ENCODE peak calls at places on chromosomes 7 and 10, in four cellular contexts. W is IMR-90, Z is mesendoderm, D is H1. S is an unnamed sample.

GRCh38 chr7:47517821-47518480 is 64.0 kb downstream of the TNS3 start:
- DNase-seq in D (no peak), W (no peak), Z (no peak), S (no peak)

GRCh38 chr7:132158166-132158565 is 418.1 kb downstream of the PLXNA4 start:
- DNase-seq in Z (no peak), D (no peak), W (no peak), S (no peak)

GRCh38 chr10:44946201-44946600 is 13.4 kb upstream of the RASSF4 start:
- DNase-seq in W (peak; percentile 63), Z (no peak), D (no peak), S (peak; percentile 5)

GRCh38 chr10:88186335-88186734 is 322.9 kb downstream of the PTEN start:
- DNase-seq in W (peak; percentile 87), D (no peak), Z (no peak), S (no peak)

GRCh38 chr7:76086070-76086469 is 38.2 kb downstream of the MDH2 start:
- DNase-seq in W (peak; percentile 59), Z (no peak), D (no peak), S (no peak)

GRCh38 chr7:106178593-106179134 is 66.6 kb upstream of the SYPL1 start:
- DNase-seq in D (no peak), Z (peak; percentile 24), W (peak; percentile 57), S (no peak)

GRCh38 chr10:46077141-46077554 is 31.1 kb upstream of the MSMB start:
- DNase-seq in Z (no peak), W (peak; percentile 12), D (no peak), S (no peak)

GRCh38 chr10:20508921-20509320 is 388.2 kb downstream of the NEBL start:
- DNase-seq in W (no peak), Z (no peak), D (no peak), S (no peak)

GRCh38 chr10:34641147-34641912 is 173.8 kb downstream of the PARD3 start:
- DNase-seq in W (no peak), Z (no peak), D (no peak), S (no peak)

GRCh38 chr10:14489522-14490177 is 158.9 kb upstream of the FRMD4A start:
- DNase-seq in W (no peak), Z (no peak), D (no peak), S (no peak)

GRCh38 chr7:37201003-37201875 is 247.4 kb downstream of the ELMO1 start:
- DNase-seq in W (peak; percentile 68), Z (peak; percentile 84), D (no peak), S (peak; percentile 85)

GRCh38 chr7:23020742-23021401 is 6.9 kb upstream of the HYCC1 start:
- DNase-seq in Z (no peak), D (no peak), W (peak; percentile 88), S (no peak)

GRCh38 chr7:93315896-93316295 is 83.7 kb downstream of the VPS50 start:
- DNase-seq in W (no peak), Z (no peak), D (no peak), S (no peak)

GRCh38 chr10:103476046-103476768 is 2.8 kb downstream of the CALHM3 start:
- DNase-seq in Z (peak; percentile 90), W (no peak), D (peak; percentile 63), S (peak; percentile 91)

GRCh38 chr7:141158562-141158961 is 84.7 kb downstream of the TMEM178B start:
- DNase-seq in D (no peak), W (peak; percentile 94), Z (peak; percentile 82), S (peak; percentile 50)

GRCh38 chr7:1062296-1063294 is 18.2 kb downstream of the GPR146 start:
- DNase-seq in W (no peak), D (no peak), Z (no peak), S (no peak)

GRCh38 chr7:94420321-94420720 is 25.6 kb downstream of the COL1A2 start:
- DNase-seq in D (no peak), W (peak; percentile 35), Z (no peak), S (no peak)

GRCh38 chr7:44967571-44968446 is 11.0 kb downstream of the MYO1G start:
- DNase-seq in Z (peak; percentile 60), W (no peak), D (no peak), S (peak; percentile 78)

GRCh38 chr10:127997937-127998336 is 91.0 kb downstream of the PTPRE start:
- DNase-seq in W (no peak), D (no peak), Z (no peak), S (no peak)

GRCh38 chr7:2106920-2107319 is 125.8 kb downstream of the MAD1L1 start:
- DNase-seq in W (peak; percentile 67), Z (peak; percentile 37), D (no peak), S (peak; percentile 61)

GRCh38 chr10:75350791-75351190 is 50.8 kb downstream of the ZNF503 start:
- DNase-seq in Z (peak; percentile 59), D (no peak), W (peak; percentile 80), S (no peak)

GRCh38 chr10:108469940-108470339 is 1305.4 kb upstream of the SORCS1 start:
- DNase-seq in Z (no peak), W (no peak), D (no peak), S (no peak)

GRCh38 chr10:43943825-43944360 is 295.2 kb upstream of the ZNF32 start:
- DNase-seq in Z (no peak), D (no peak), W (no peak), S (peak; percentile 13)
- H4K8ac ChIP-seq in Z (no peak overlapping the region), D (no peak overlapping the region), W (no peak overlapping the region), S (no peak overlapping the region)

GRCh38 chr7:25312968-25313367 is 84.7 kb upstream of the NPVF start:
- DNase-seq in W (no peak), Z (no peak), D (no peak), S (no peak)

GRCh38 chr7:25316366-25316765 is 88.1 kb upstream of the NPVF start:
- DNase-seq in D (no peak), W (no peak), Z (no peak), S (no peak)

GRCh38 chr7:25318077-25318476 is 89.8 kb upstream of the NPVF start:
- DNase-seq in Z (no peak), W (no peak), D (no peak), S (no peak)

GRCh38 chr7:25314094-25314708 is 85.9 kb upstream of the NPVF start:
- DNase-seq in Z (no peak), W (no peak), D (no peak), S (no peak)

GRCh38 chr7:25314729-25315267 is 86.5 kb upstream of the NPVF start:
- DNase-seq in D (no peak), W (no peak), Z (no peak), S (no peak)
- H4K5ac ChIP-seq in D (no peak overlapping the region), W (no peak overlapping the region), Z (no peak overlapping the region), S (no peak overlapping the region)

DNA sequence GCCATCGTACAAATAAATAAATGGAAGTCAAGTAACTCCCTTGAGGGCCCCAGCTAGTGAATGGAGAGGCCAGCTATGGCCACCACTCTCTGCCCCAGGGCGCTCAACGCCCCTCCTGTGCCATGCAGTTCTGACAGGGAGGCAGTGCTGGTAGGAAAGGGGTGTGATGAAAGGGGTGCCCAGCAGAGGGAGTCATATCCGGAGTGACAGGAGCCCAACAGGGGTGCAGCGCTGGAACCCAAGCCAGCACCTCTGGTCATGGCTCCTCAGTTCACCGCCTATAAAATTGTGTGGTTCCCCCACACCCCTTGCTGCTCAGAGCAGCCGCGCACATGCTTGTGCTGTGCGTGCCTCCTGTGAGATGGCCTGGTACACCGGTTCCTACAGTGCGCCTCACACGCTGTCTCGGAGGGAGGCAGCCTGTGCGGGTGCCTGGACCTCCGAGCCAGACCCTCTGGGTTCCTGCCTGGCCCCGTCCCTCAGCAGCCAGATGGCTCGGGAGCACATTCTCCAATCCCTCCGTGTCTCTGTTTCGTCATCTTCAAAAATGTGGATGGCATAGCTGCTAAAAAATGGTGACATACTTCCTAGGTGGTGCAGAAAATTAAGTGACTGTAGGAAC is 125.6 kb downstream of the EGFR start:
- DNase-seq in W (no peak), D (no peak), Z (peak; percentile 38), S (peak; percentile 76)
- H4K8ac ChIP-seq in W (no peak overlapping the region), D (no peak overlapping the region), Z (no peak overlapping the region), S (no peak overlapping the region)

GRCh38 chr7:13841284-13841683 is 148.2 kb downstream of the ETV1 start:
- DNase-seq in Z (no peak), W (no peak), D (no peak), S (no peak)
- H4K5ac ChIP-seq in Z (no peak overlapping the region), W (no peak overlapping the region), D (no peak overlapping the region), S (no peak overlapping the region)

DNA sequence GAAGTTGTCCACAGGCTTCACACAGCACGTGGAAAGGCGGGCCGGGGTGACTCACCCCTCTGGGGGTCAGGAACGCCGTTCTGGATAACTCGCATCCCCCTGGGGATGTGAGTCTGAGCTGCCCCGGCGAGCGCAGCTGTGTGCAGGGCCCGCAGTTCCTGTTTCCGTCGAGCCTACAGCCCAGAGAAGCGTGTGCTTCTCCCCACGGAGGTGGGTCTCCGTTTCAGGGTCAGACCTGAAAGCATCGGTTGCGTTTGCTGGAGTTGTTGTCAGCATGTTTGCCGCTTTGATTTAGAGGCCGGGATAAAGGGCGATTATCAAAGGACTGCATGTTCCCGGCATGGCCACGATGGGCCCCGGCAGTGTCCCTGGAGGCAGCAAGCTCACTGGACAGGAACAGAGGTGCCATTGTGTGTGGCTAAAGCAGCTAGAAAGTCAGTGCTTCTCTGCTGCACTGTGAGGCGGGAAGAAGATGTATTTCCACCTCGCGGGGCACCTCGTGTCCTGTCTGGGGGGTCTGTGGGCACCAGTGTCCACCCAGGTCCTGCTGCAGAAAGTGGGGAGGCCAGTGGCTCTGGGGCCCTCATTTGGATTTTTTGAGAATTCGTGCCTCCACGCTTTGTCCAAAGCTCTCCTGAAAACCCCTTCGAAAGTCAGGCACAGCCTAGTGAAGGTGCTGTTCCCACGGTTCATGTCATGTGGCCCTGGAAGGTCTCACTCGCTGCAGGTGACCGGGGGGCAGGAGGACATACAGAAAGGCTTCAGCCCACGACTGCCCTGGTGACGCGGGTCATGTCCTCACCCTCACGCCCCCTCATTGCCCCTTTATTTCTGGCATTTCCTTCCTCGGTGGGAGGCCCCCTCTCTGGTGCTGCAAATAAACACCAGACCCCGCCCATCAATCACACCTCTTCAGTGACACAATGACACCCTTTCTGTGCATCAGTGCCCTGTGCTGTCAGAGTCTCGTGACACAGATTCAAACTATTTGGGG is 27.4 kb upstream of the GDI2 start:
- DNase-seq in W (no peak), Z (peak; percentile 40), D (no peak), S (no peak)
- H4K8ac ChIP-seq in W (no peak overlapping the region), Z (no peak overlapping the region), D (peak overlapping the region; percentile 41), S (no peak overlapping the region)

DNA sequence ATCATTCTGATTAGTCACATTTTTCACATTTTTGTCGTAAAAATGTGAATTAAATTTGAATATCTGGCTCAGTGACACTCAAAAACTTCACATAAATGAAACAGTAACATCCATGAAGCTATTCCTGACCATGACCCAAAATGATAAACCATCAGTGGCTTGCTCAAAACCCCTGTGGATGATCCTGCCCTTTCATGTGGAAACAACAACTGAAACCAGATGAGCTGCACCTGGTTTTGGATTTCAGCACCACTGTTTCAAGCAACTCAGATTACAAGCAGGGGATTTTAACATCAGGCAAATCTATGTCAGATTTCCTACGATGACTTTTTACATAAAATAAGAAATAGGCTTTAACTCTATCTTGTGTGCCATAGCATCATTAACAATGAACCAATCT is 80.3 kb downstream of the AMPH start:
- DNase-seq in D (no peak), Z (no peak), W (no peak), S (no peak)
- H4K5ac ChIP-seq in D (no peak overlapping the region), Z (no peak overlapping the region), W (no peak overlapping the region), S (no peak overlapping the region)

S was measured in H9.